ENCODE peak calls at places on chromosomes 3 and 15, in nine cellular contexts. N is body of pancreas, B is ovary, W is breast epithelium, X is A549, J is erythroblast, R is GM12892, T is endothelial cell of umbilical vein, Z is GM12891. L is an unnamed sample.

GRCh38 chr3:177680442-177680821 is 483.1 kb upstream of the TBL1XR1 start:
- DNase-seq in Z (no peak), N (no peak), B (no peak), W (no peak), R (no peak), T (peak; percentile 27), J (no peak), X (no peak), L (no peak)

GRCh38 chr3:188649521-188649920 is 495.6 kb downstream of the LPP start:
- DNase-seq in J (no peak), W (no peak), B (no peak), X (no peak), N (no peak), T (no peak), R (no peak), Z (no peak), L (no peak)

GRCh38 chr15:83108266-83109219 is 1.1 kb downstream of the TM6SF1 start:
- DNase-seq in T (peak; percentile 90), Z (peak; percentile 59), J (peak; percentile 40), B (no peak), W (no peak), X (peak; percentile 47), R (peak; percentile 48), N (peak; percentile 15), L (no peak)

GRCh38 chr3:14143271-14143605 is 18.4 kb downstream of the TMEM43 start:
- DNase-seq in Z (no peak), R (no peak), W (no peak), B (no peak), J (no peak), X (no peak), T (no peak), N (no peak), L (no peak)

GRCh38 chr15:66768984-66769383 is 66.9 kb downstream of the SMAD6 start:
- DNase-seq in N (no peak), J (no peak), B (no peak), T (no peak), W (no peak), X (no peak), R (no peak), Z (no peak), L (no peak)

GRCh38 chr3:149599236-149599635 is 58.6 kb downstream of the WWTR1 start:
- DNase-seq in J (no peak), X (no peak), T (peak; percentile 97), W (no peak), R (no peak), Z (no peak), B (peak; percentile 48), N (no peak), L (no peak)

GRCh38 chr3:88991496-88991895 is 115.9 kb upstream of the EPHA3 start:
- DNase-seq in J (no peak), T (no peak), Z (no peak), X (no peak), W (no peak), N (no peak), R (no peak), B (no peak), L (no peak)

GRCh38 chr3:151909720-151910405 is 36.4 kb downstream of the SUCNR1 start:
- DNase-seq in B (no peak), X (no peak), T (peak; percentile 91), W (no peak), J (no peak), N (no peak), Z (no peak), R (no peak), L (no peak)

GRCh38 chr15:63889831-63890230 is 56.1 kb upstream of the HERC1 start:
- DNase-seq in T (no peak), Z (no peak), R (no peak), J (peak; percentile 20), B (no peak), X (no peak), N (no peak), W (no peak), L (no peak)

GRCh38 chr15:42069496-42070275 is 24.7 kb downstream of the PLA2G4D start:
- DNase-seq in W (no peak), B (no peak), X (no peak), R (no peak), T (no peak), J (no peak), N (no peak), Z (no peak), L (no peak)

GRCh38 chr3:53705024-53705750 is 141.0 kb downstream of the CHDH start:
- DNase-seq in N (no peak), X (no peak), R (no peak), Z (no peak), B (no peak), W (no peak), J (no peak), T (no peak), L (no peak)

GRCh38 chr3:157531771-157532170 is 28.6 kb upstream of the VEPH1 start:
- DNase-seq in R (no peak), N (no peak), X (no peak), J (no peak), B (no peak), T (peak; percentile 84), W (no peak), Z (no peak), L (no peak)

GRCh38 chr3:157532529-157533297 is 29.5 kb upstream of the VEPH1 start:
- DNase-seq in N (peak; percentile 28), R (peak; percentile 17), J (peak; percentile 66), B (no peak), T (peak; percentile 94), Z (peak; percentile 14), X (peak; percentile 64), W (no peak), L (no peak)

GRCh38 chr3:157531301-157531660 is 28.1 kb upstream of the VEPH1 start:
- DNase-seq in W (no peak), R (no peak), B (no peak), J (no peak), T (peak; percentile 71), Z (no peak), X (no peak), N (no peak), L (no peak)

GRCh38 chr3:157534725-157535161 is 31.5 kb upstream of the VEPH1 start:
- DNase-seq in J (peak; percentile 18), T (peak; percentile 58), R (no peak), W (no peak), N (no peak), B (no peak), X (no peak), Z (no peak), L (no peak)

DNA sequence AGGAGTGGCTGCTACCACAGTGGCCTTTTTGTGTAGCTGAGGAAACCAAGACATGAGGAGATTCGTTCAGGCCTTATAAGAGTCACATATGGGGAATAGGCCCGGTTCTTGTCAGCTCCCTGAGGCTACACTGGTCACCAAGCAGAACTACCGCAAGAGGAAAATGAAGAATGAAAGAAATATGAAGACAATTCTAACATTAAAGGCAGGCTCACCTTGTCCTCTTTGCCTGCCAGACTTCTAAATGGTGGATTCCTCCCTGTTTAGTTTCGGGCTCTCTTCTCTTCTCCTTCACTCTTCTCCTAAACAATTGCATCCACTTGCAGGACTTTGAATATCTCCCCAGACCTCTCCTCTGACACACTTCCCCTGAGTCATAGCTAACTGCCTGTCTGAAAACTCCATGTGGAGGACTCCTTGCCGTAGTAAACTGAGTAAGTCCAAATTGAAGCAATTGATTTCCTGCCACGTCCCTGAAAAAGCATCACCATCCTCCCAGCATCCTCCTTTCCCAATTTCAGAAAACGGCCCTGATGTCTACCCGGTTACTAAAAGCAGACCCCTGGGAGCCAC is 30.2 kb upstream of the VEPH1 start:
- DNase-seq in Z (no peak), T (peak; percentile 95), B (no peak), R (no peak), W (no peak), N (no peak), J (no peak), X (no peak), L (no peak)
- TF ChIP-seq POLR2A in Z (no peak), T (peak; percentile 97), B (no peak), R (no peak), W (no peak), N (no peak), J (no peak), X (no peak), L (no peak)

DNA sequence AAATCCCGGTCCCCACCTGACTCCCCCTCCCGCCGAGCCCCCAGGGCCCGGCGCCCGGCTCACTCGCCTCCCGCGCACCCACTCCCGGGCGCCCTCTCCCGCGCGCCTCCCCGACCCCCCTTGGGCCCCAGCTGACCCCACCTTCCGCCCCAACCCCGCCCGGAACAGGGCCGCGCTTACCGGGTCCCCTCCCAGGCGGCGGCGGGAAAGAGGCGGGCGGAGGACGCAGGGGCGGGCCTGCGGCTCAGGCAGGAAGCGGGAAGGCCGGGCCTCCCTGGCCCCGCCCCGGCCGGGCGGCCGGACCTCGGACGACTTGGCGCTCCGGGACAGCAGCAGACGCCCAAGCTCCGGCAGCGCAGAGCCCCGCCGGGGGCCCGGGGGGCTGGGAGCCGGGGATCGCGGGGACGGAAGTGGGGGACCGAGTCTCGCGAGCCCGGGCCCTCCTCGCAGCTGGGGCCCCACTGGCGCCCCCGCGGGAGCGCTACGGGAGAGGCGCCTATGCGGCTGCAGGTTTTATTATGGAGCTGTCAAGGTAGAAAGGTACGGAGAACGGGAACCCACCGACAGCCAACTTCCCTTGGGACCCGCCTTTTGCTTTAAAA is at the start of gene SLC41A3:
- DNase-seq in N (peak; percentile 90), J (peak; percentile 90), R (peak; percentile 85), X (peak; percentile 81), Z (peak; percentile 90), T (peak; percentile 74), B (peak; percentile 85), W (peak; percentile 86), L (peak; percentile 76)
- TF ChIP-seq POLR2A in N (peak; percentile 68), J (peak; percentile 41), R (no peak), X (peak; percentile 1), Z (no peak), T (no peak), B (peak; percentile 53), W (no peak), L (peak; percentile 35)

GRCh38 chr3:128051837-128052766 is at the start of gene SEC61A1:
- DNase-seq in T (peak; percentile 95), Z (peak; percentile 95), J (peak; percentile 95), B (peak; percentile 93), R (peak; percentile 96), N (peak; percentile 95), W (peak; percentile 94), X (peak; percentile 90), L (peak; percentile 93)
- TF ChIP-seq POLR2A in T (peak; percentile 75), Z (peak; percentile 88), J (peak; percentile 87), B (peak; percentile 42), R (peak; percentile 94), N (peak; percentile 94), W (no peak), X (peak; percentile 69), L (peak; percentile 94)

GRCh38 chr15:82046668-82047492 is 1.1 kb upstream of the MEX3B start:
- DNase-seq in X (peak; percentile 95), Z (peak; percentile 96), N (peak; percentile 87), J (peak; percentile 92), B (peak; percentile 84), W (peak; percentile 77), R (peak; percentile 93), T (peak; percentile 94), L (peak; percentile 83)
- TF ChIP-seq POLR2A in X (peak; percentile 88), Z (no peak), N (peak; percentile 48), J (peak; percentile 90), B (peak; percentile 26), W (no peak), R (no peak), T (peak; percentile 79), L (peak; percentile 42)

L was measured in H54.